ENCODE peak calls at places on chromosomes 11 and 22, in seven cellular contexts. R is HCT116, W is H1, S is SK-N-SH, P is K562, L is GM12878, O is HepG2. B is an unnamed sample.

GRCh38 chr11:34488855-34489557 is 24.6 kb downstream of the ELF5 start:
- DNase-seq in R (no peak), W (no peak), S (no peak), P (no peak), L (no peak), O (no peak), B (no peak)

GRCh38 chr11:17734418-17734911 is at the start of gene KCNC1:
- DNase-seq in R (no peak), W (peak), S (peak), P (peak), L (no peak), O (no peak), B (no peak)

GRCh38 chr11:126335463-126335760 is 20.1 kb upstream of the ST3GAL4 start:
- DNase-seq in R (no peak), W (no peak), S (no peak), P (no peak), L (no peak), O (no peak), B (no peak)

GRCh38 chr22:48712558-48712957 is 1115.1 kb downstream of the BRD1 start:
- DNase-seq in R (no peak), W (no peak), S (no peak), P (no peak), L (no peak), O (no peak), B (no peak)

GRCh38 chr11:72704028-72704782 is 30.0 kb upstream of the PDE2A start:
- DNase-seq in R (no peak), W (no peak), S (no peak), P (no peak), L (no peak), O (no peak), B (no peak)

GRCh38 chr22:28892175-28892731 is 8.9 kb downstream of the ZNRF3 start:
- DNase-seq in R (no peak), W (no peak), S (no peak), P (no peak), L (no peak), O (peak), B (no peak)

GRCh38 chr22:28799834-28800307 is 498 bp downstream of the XBP1 start:
- DNase-seq in R (no peak), W (no peak), S (peak), P (peak), L (no peak), O (no peak), B (no peak)

GRCh38 chr22:28032896-28033295 is 113.8 kb upstream of the PITPNB start:
- DNase-seq in R (no peak), W (no peak), S (no peak), P (no peak), L (no peak), O (no peak), B (no peak)

GRCh38 chr11:35274909-35275807 is 136.2 kb downstream of the CD44 start:
- DNase-seq in R (no peak), W (no peak), S (no peak), P (no peak), L (no peak), O (peak), B (no peak)

GRCh38 chr11:57163160-57163868 is 18.4 kb upstream of the LRRC55 start:
- DNase-seq in R (no peak), W (no peak), S (no peak), P (no peak), L (no peak), O (no peak), B (no peak)

GRCh38 chr11:61158691-61159381 is 2.4 kb downstream of the VPS37C start:
- DNase-seq in R (no peak), W (no peak), S (no peak), P (no peak), L (no peak), O (no peak), B (no peak)

GRCh38 chr11:130124096-130124495 is 35.5 kb upstream of the ST14 start:
- DNase-seq in R (peak), W (no peak), S (no peak), P (no peak), L (no peak), O (peak), B (peak)

GRCh38 chr11:107733518-107733917 is 21.7 kb upstream of the SLN start:
- DNase-seq in R (no peak), W (no peak), S (no peak), P (no peak), L (peak), O (no peak), B (no peak)

GRCh38 chr11:121961228-121961860 is 154.7 kb downstream of the BLID start:
- DNase-seq in R (no peak), W (no peak), S (no peak), P (no peak), L (no peak), O (no peak), B (no peak)

GRCh38 chr11:16494918-16495691 is 138.8 kb upstream of the SOX6 start:
- DNase-seq in R (no peak), W (no peak), S (no peak), P (no peak), L (no peak), O (no peak), B (no peak)

GRCh38 chr22:29751139-29751538 is 15.7 kb downstream of the ZMAT5 start:
- DNase-seq in R (no peak), W (no peak), S (no peak), P (no peak), L (no peak), O (peak), B (no peak)

GRCh38 chr11:127470485-127470884 is 469.9 kb upstream of the KIRREL3 start:
- DNase-seq in R (no peak), W (peak), S (peak), P (peak), L (no peak), O (no peak), B (peak)

GRCh38 chr22:36027960-36028645 is 521 bp downstream of the RBFOX2 start:
- DNase-seq in R (no peak), W (peak), S (peak), P (no peak), L (no peak), O (no peak), B (no peak)

GRCh38 chr11:14643697-14644395 is at the start of gene PDE3B:
- DNase-seq in R (peak), W (peak), S (peak), P (peak), L (no peak), O (peak), B (no peak)

GRCh38 chr11:47257518-47258316 is at the start of gene NR1H3:
- DNase-seq in R (no peak), W (peak), S (peak), P (peak), L (no peak), O (peak), B (no peak)

GRCh38 chr11:134573857-134574256 is 161.8 kb upstream of the B3GAT1 start:
- DNase-seq in R (no peak), W (peak), S (no peak), P (no peak), L (no peak), O (no peak), B (no peak)

GRCh38 chr22:42880815-42881214 is 23.7 kb upstream of the ARFGAP3 start:
- DNase-seq in R (no peak), W (no peak), S (no peak), P (no peak), L (no peak), O (no peak), B (no peak)

GRCh38 chr11:1425439-1425838 is 35.7 kb downstream of the BRSK2 start:
- DNase-seq in R (no peak), W (no peak), S (no peak), P (no peak), L (no peak), O (no peak), B (no peak)

DNA sequence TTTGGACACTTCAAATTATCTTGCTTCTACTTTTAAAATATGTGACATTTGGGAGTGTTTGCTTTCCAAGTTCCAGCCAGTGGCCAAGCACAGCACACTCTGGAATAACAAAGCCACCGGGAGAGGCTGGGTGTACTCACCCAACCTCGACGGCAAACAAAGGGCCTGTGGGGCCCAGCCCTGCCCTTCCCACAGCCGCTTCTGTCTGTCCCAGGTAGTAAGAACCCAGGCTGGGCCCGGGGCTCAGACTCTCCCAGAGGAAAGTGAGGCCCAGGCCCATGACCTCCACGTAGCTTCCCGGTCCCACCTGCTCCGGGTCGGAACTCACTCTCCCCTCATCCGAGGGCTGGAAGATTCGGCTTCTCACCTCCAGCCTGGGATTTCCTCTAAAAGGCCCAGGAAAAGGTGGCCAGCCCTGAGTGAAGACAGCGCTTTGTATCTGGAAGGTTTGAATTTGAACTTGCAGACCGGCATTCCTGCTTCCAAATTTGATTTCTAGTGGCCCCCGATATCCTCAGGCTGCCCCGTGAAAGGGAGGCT is 93.5 kb downstream of the CELSR1 start:
- DNase-seq in R (no peak), W (no peak), S (no peak), P (no peak), L (no peak), O (peak), B (no peak)
- TF ChIP-seq SIN3A in R (no peak), W (no peak), S (no peak), P (no peak), L (no peak), O (no peak), B (no peak)

GRCh38 chr22:37804886-37805857 is 2.6 kb upstream of the GCAT start:
- DNase-seq in R (peak), W (peak), S (peak), P (no peak), L (no peak), O (peak), B (no peak)
- H3K4me3 ChIP-seq in R (peak), W (peak), S (peak), P (no peak), L (peak), O (peak), B (peak)

DNA sequence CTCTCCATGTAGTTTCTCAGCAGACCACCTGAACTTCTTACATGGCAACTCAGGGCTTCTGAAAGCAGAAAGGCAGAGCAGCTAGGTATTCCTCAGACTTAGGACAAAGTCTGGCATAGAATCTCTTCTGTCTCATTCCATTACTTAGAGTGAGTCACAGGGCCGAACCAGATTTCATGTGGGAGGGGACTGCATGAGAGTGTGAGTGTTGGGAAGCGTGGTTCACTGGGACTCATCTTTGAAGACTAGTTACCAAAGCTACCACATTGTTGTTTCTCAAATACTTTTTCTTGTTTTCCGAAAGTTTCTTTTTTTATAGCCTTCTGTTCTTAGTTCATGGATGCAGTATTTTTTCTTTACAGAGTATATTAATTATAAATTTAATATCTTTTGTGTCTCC is 36.1 kb upstream of the SCN3B start:
- DNase-seq in R (no peak), W (no peak), S (no peak), P (no peak), L (no peak), O (no peak), B (no peak)
- TF ChIP-seq SIN3A in R (no peak), W (no peak), S (no peak), P (no peak), L (no peak), O (no peak), B (no peak)

GRCh38 chr11:10752486-10752885 is 1.4 kb downstream of the CTR9 start:
- DNase-seq in R (no peak), W (no peak), S (no peak), P (no peak), L (no peak), O (no peak), B (no peak)
- H3K4me3 ChIP-seq in R (peak), W (peak), S (peak), P (peak), L (peak), O (peak), B (peak)

GRCh38 chr11:117180020-117180419 is 1.5 kb downstream of the SIDT2 start:
- DNase-seq in R (no peak), W (no peak), S (peak), P (no peak), L (no peak), O (no peak), B (no peak)
- TF ChIP-seq SIN3A in R (no peak), W (no peak), S (no peak), P (no peak), L (no peak), O (no peak), B (no peak)

GRCh38 chr11:79331251-79331901 is 109.5 kb downstream of the TENM4 start:
- DNase-seq in R (no peak), W (no peak), S (no peak), P (no peak), L (no peak), O (no peak), B (no peak)
- H3K4me3 ChIP-seq in R (no peak), W (no peak), S (no peak), P (no peak), L (no peak), O (no peak), B (no peak)

DNA sequence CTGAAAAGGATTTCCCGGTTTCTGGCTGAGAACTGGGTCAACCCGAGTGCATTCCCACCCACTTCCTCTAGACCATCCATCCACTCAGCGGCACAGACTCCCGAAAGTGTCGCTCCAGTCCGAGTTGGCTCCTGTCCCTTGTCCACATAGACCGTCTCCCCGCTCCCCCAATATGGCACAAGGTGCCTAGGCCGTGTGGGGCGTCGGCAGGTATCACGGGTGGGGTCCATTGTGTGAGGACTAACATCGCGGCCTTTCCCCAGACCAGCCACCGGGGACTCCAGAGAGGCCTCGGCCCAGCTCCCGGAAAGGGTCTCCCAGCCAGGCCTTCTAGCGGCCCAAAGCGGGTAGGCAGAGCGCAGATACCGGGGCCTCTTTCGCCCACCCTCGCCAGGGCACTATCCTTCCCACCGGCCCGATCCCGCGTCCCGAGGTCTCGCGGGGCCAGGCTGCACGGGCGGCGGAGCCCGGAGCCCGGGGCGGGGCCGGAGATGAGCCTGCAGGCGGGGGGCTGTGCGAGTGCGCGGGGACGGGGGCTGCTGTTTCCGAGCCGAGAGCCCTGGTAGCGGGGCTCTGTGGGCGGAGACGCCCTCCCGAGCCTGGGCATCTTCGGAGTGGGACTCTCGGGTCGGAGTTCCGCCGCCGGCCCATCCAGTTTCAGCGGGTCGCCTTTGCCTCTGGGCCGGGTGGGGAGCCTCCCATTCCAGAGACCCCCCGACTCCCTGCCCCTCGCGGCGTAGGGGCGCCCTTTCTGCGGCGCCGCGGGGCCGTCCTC is 21.1 kb downstream of the SERPINH1 start:
- DNase-seq in R (no peak), W (peak), S (peak), P (peak), L (no peak), O (no peak), B (no peak)
- TF ChIP-seq SIN3A in R (no peak), W (no peak), S (no peak), P (no peak), L (no peak), O (no peak), B (no peak)

GRCh38 chr11:128587415-128587814 is at the start of gene ETS1:
- DNase-seq in R (no peak), W (no peak), S (no peak), P (no peak), L (no peak), O (no peak), B (no peak)
- H3K4me3 ChIP-seq in R (no peak), W (peak), S (no peak), P (no peak), L (no peak), O (no peak), B (peak)

DNA sequence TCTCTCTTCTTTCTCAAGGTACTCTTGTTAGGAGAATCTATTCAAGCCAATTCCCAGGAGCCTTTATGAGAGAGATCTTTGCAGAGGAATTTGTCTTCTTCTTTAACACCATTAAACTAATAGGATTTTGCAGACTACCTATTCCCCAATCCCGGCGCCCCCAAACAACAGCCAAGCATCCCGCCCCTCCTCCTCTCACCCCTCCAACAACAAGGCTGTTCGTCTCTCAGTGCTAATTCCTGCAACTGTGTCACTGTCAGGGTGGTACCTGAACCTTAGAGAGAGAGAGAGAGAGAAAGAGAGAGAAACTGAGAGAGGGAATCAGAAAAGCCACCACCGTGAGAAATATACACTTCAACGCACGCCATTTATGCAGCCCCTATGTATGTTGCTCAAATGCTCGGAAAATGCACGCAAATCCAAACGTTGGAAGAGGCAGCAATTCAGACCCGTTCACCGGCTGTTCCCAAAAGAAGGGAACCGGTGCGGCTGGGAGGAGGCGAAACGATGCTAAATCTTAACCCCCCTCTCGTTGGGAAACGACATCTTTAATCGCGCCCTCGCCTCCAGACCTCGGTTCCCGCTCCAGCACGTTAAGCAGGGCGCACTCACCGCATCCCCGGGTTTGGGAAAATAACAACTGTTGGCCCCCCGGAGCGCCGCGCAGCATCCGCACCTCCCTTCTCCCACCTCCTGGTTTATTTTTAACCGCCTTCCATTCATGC is 943 bp downstream of the KCNA4 start:
- DNase-seq in R (no peak), W (peak), S (peak), P (no peak), L (no peak), O (no peak), B (no peak)
- TF ChIP-seq SIN3A in R (no peak), W (no peak), S (no peak), P (no peak), L (no peak), O (no peak), B (no peak)

GRCh38 chr11:67309661-67310061 is 6.3 kb downstream of the SSH3 start:
- DNase-seq in R (no peak), W (no peak), S (no peak), P (no peak), L (no peak), O (no peak), B (no peak)
- H3K4me3 ChIP-seq in R (no peak), W (no peak), S (no peak), P (no peak), L (no peak), O (no peak), B (no peak)